ENCODE peak calls at places on chromosomes 12 and 14, in eight cellular contexts. One of them, this sample, is unnamed.

GRCh38 chr12:40253936-40254335 is 29.1 kb downstream of the LRRK2 start:
- DNase-seq in activated CD4-positive, alpha-beta memory T cell treated with anti-CD3 and anti-CD28 coated beads, Interleukin-2, amount 10 ng/mL, durations not matched to agents 7 days and 5 days: no peak
- DNase-seq in NCI-H69: no peak
- DNase-seq in amniotic stem cell: no peak
- DNase-seq in breast epithelium: no peak
- DNase-seq in activated CD4-positive, CD25-positive, alpha-beta regulatory T cell: no peak
- DNase-seq in A549: no peak
- DNase-seq in stimulated activated CD8-positive, alpha-beta memory T cell treated with anti-CD3 and anti-CD28 coated beads, Interleukin-2, amount 100 ng/mL, for 1 hour: no peak
- DNase-seq in this sample: no peak

GRCh38 chr12:118850244-118850825 is 131.0 kb upstream of the SRRM4 start:
- DNase-seq in activated CD4-positive, alpha-beta memory T cell treated with anti-CD3 and anti-CD28 coated beads, Interleukin-2, amount 10 ng/mL, durations not matched to agents 7 days and 5 days: peak; percentile 17
- DNase-seq in NCI-H69: no peak
- DNase-seq in amniotic stem cell: no peak
- DNase-seq in breast epithelium: no peak
- DNase-seq in activated CD4-positive, CD25-positive, alpha-beta regulatory T cell: no peak
- DNase-seq in A549: peak; percentile 5
- DNase-seq in stimulated activated CD8-positive, alpha-beta memory T cell treated with anti-CD3 and anti-CD28 coated beads, Interleukin-2, amount 100 ng/mL, for 1 hour: no peak
- DNase-seq in this sample: peak; percentile 16

GRCh38 chr14:92952497-92953298 is 29.7 kb downstream of the CHGA start:
- DNase-seq in activated CD4-positive, alpha-beta memory T cell treated with anti-CD3 and anti-CD28 coated beads, Interleukin-2, amount 10 ng/mL, durations not matched to agents 7 days and 5 days: no peak
- DNase-seq in NCI-H69: no peak
- DNase-seq in amniotic stem cell: no peak
- DNase-seq in breast epithelium: no peak
- DNase-seq in activated CD4-positive, CD25-positive, alpha-beta regulatory T cell: no peak
- DNase-seq in A549: no peak
- DNase-seq in stimulated activated CD8-positive, alpha-beta memory T cell treated with anti-CD3 and anti-CD28 coated beads, Interleukin-2, amount 100 ng/mL, for 1 hour: no peak
- DNase-seq in this sample: no peak

GRCh38 chr14:30291216-30291615 is 267.7 kb upstream of the G2E3 start:
- DNase-seq in activated CD4-positive, alpha-beta memory T cell treated with anti-CD3 and anti-CD28 coated beads, Interleukin-2, amount 10 ng/mL, durations not matched to agents 7 days and 5 days: no peak
- DNase-seq in NCI-H69: no peak
- DNase-seq in amniotic stem cell: peak; percentile 56
- DNase-seq in breast epithelium: no peak
- DNase-seq in activated CD4-positive, CD25-positive, alpha-beta regulatory T cell: no peak
- DNase-seq in A549: no peak
- DNase-seq in stimulated activated CD8-positive, alpha-beta memory T cell treated with anti-CD3 and anti-CD28 coated beads, Interleukin-2, amount 100 ng/mL, for 1 hour: no peak
- DNase-seq in this sample: no peak

GRCh38 chr14:27338012-27338411 is 740.2 kb upstream of the NOVA1 start:
- DNase-seq in activated CD4-positive, alpha-beta memory T cell treated with anti-CD3 and anti-CD28 coated beads, Interleukin-2, amount 10 ng/mL, durations not matched to agents 7 days and 5 days: no peak
- DNase-seq in NCI-H69: no peak
- DNase-seq in amniotic stem cell: no peak
- DNase-seq in breast epithelium: no peak
- DNase-seq in activated CD4-positive, CD25-positive, alpha-beta regulatory T cell: no peak
- DNase-seq in A549: no peak
- DNase-seq in stimulated activated CD8-positive, alpha-beta memory T cell treated with anti-CD3 and anti-CD28 coated beads, Interleukin-2, amount 100 ng/mL, for 1 hour: no peak
- DNase-seq in this sample: no peak

GRCh38 chr14:74988131-74988530 is 14.6 kb upstream of the EIF2B2 start:
- DNase-seq in activated CD4-positive, alpha-beta memory T cell treated with anti-CD3 and anti-CD28 coated beads, Interleukin-2, amount 10 ng/mL, durations not matched to agents 7 days and 5 days: no peak
- DNase-seq in NCI-H69: no peak
- DNase-seq in amniotic stem cell: no peak
- DNase-seq in breast epithelium: peak; percentile 48
- DNase-seq in activated CD4-positive, CD25-positive, alpha-beta regulatory T cell: no peak
- DNase-seq in A549: peak; percentile 27
- DNase-seq in stimulated activated CD8-positive, alpha-beta memory T cell treated with anti-CD3 and anti-CD28 coated beads, Interleukin-2, amount 100 ng/mL, for 1 hour: no peak
- DNase-seq in this sample: no peak

GRCh38 chr12:13073191-13073590 is 29.0 kb downstream of the FAM234B start:
- DNase-seq in activated CD4-positive, alpha-beta memory T cell treated with anti-CD3 and anti-CD28 coated beads, Interleukin-2, amount 10 ng/mL, durations not matched to agents 7 days and 5 days: no peak
- DNase-seq in NCI-H69: no peak
- DNase-seq in amniotic stem cell: no peak
- DNase-seq in breast epithelium: no peak
- DNase-seq in activated CD4-positive, CD25-positive, alpha-beta regulatory T cell: no peak
- DNase-seq in A549: no peak
- DNase-seq in stimulated activated CD8-positive, alpha-beta memory T cell treated with anti-CD3 and anti-CD28 coated beads, Interleukin-2, amount 100 ng/mL, for 1 hour: no peak
- DNase-seq in this sample: no peak

GRCh38 chr14:99706121-99706900 is 22.2 kb downstream of the CYP46A1 start:
- DNase-seq in activated CD4-positive, alpha-beta memory T cell treated with anti-CD3 and anti-CD28 coated beads, Interleukin-2, amount 10 ng/mL, durations not matched to agents 7 days and 5 days: no peak
- DNase-seq in NCI-H69: no peak
- DNase-seq in amniotic stem cell: no peak
- DNase-seq in breast epithelium: peak; percentile 8
- DNase-seq in activated CD4-positive, CD25-positive, alpha-beta regulatory T cell: no peak
- DNase-seq in A549: no peak
- DNase-seq in stimulated activated CD8-positive, alpha-beta memory T cell treated with anti-CD3 and anti-CD28 coated beads, Interleukin-2, amount 100 ng/mL, for 1 hour: no peak
- DNase-seq in this sample: no peak

GRCh38 chr14:83958359-83958758 is 1571.6 kb upstream of the FLRT2 start:
- DNase-seq in activated CD4-positive, alpha-beta memory T cell treated with anti-CD3 and anti-CD28 coated beads, Interleukin-2, amount 10 ng/mL, durations not matched to agents 7 days and 5 days: no peak
- DNase-seq in NCI-H69: no peak
- DNase-seq in amniotic stem cell: no peak
- DNase-seq in breast epithelium: no peak
- DNase-seq in activated CD4-positive, CD25-positive, alpha-beta regulatory T cell: no peak
- DNase-seq in A549: no peak
- DNase-seq in stimulated activated CD8-positive, alpha-beta memory T cell treated with anti-CD3 and anti-CD28 coated beads, Interleukin-2, amount 100 ng/mL, for 1 hour: no peak
- DNase-seq in this sample: no peak

GRCh38 chr14:28303248-28303647 is 463.3 kb upstream of the FOXG1 start:
- DNase-seq in activated CD4-positive, alpha-beta memory T cell treated with anti-CD3 and anti-CD28 coated beads, Interleukin-2, amount 10 ng/mL, durations not matched to agents 7 days and 5 days: no peak
- DNase-seq in NCI-H69: no peak
- DNase-seq in amniotic stem cell: no peak
- DNase-seq in breast epithelium: no peak
- DNase-seq in activated CD4-positive, CD25-positive, alpha-beta regulatory T cell: no peak
- DNase-seq in A549: no peak
- DNase-seq in stimulated activated CD8-positive, alpha-beta memory T cell treated with anti-CD3 and anti-CD28 coated beads, Interleukin-2, amount 100 ng/mL, for 1 hour: no peak
- DNase-seq in this sample: no peak

GRCh38 chr14:55245657-55246268 is 25.5 kb upstream of the FBXO34 start:
- DNase-seq in activated CD4-positive, alpha-beta memory T cell treated with anti-CD3 and anti-CD28 coated beads, Interleukin-2, amount 10 ng/mL, durations not matched to agents 7 days and 5 days: no peak
- DNase-seq in NCI-H69: peak; percentile 60
- DNase-seq in amniotic stem cell: no peak
- DNase-seq in breast epithelium: no peak
- DNase-seq in activated CD4-positive, CD25-positive, alpha-beta regulatory T cell: no peak
- DNase-seq in A549: no peak
- DNase-seq in stimulated activated CD8-positive, alpha-beta memory T cell treated with anti-CD3 and anti-CD28 coated beads, Interleukin-2, amount 100 ng/mL, for 1 hour: no peak
- DNase-seq in this sample: peak; percentile 51

GRCh38 chr14:95321201-95321600 is 1.5 kb upstream of the CLMN start:
- DNase-seq in activated CD4-positive, alpha-beta memory T cell treated with anti-CD3 and anti-CD28 coated beads, Interleukin-2, amount 10 ng/mL, durations not matched to agents 7 days and 5 days: no peak
- DNase-seq in NCI-H69: peak; percentile 9
- DNase-seq in amniotic stem cell: no peak
- DNase-seq in breast epithelium: no peak
- DNase-seq in activated CD4-positive, CD25-positive, alpha-beta regulatory T cell: no peak
- DNase-seq in A549: no peak
- DNase-seq in stimulated activated CD8-positive, alpha-beta memory T cell treated with anti-CD3 and anti-CD28 coated beads, Interleukin-2, amount 100 ng/mL, for 1 hour: no peak
- DNase-seq in this sample: no peak

GRCh38 chr14:78297843-78298242 is 127.7 kb downstream of the NRXN3 start:
- DNase-seq in activated CD4-positive, alpha-beta memory T cell treated with anti-CD3 and anti-CD28 coated beads, Interleukin-2, amount 10 ng/mL, durations not matched to agents 7 days and 5 days: no peak
- DNase-seq in NCI-H69: no peak
- DNase-seq in amniotic stem cell: no peak
- DNase-seq in breast epithelium: no peak
- DNase-seq in activated CD4-positive, CD25-positive, alpha-beta regulatory T cell: no peak
- DNase-seq in A549: no peak
- DNase-seq in stimulated activated CD8-positive, alpha-beta memory T cell treated with anti-CD3 and anti-CD28 coated beads, Interleukin-2, amount 100 ng/mL, for 1 hour: no peak
- DNase-seq in this sample: no peak

GRCh38 chr12:52063986-52064649 is 5.7 kb upstream of the ATG101 start:
- DNase-seq in activated CD4-positive, alpha-beta memory T cell treated with anti-CD3 and anti-CD28 coated beads, Interleukin-2, amount 10 ng/mL, durations not matched to agents 7 days and 5 days: no peak
- DNase-seq in NCI-H69: no peak
- DNase-seq in amniotic stem cell: no peak
- DNase-seq in breast epithelium: no peak
- DNase-seq in activated CD4-positive, CD25-positive, alpha-beta regulatory T cell: no peak
- DNase-seq in A549: no peak
- DNase-seq in stimulated activated CD8-positive, alpha-beta memory T cell treated with anti-CD3 and anti-CD28 coated beads, Interleukin-2, amount 100 ng/mL, for 1 hour: no peak
- DNase-seq in this sample: no peak

GRCh38 chr12:46896680-46897079 is 70.9 kb upstream of the SLC38A4 start:
- DNase-seq in activated CD4-positive, alpha-beta memory T cell treated with anti-CD3 and anti-CD28 coated beads, Interleukin-2, amount 10 ng/mL, durations not matched to agents 7 days and 5 days: no peak
- DNase-seq in NCI-H69: no peak
- DNase-seq in amniotic stem cell: no peak
- DNase-seq in breast epithelium: no peak
- DNase-seq in activated CD4-positive, CD25-positive, alpha-beta regulatory T cell: no peak
- DNase-seq in A549: no peak
- DNase-seq in stimulated activated CD8-positive, alpha-beta memory T cell treated with anti-CD3 and anti-CD28 coated beads, Interleukin-2, amount 100 ng/mL, for 1 hour: no peak
- DNase-seq in this sample: no peak

GRCh38 chr12:100484178-100484886 is 10.7 kb downstream of the NR1H4 start:
- DNase-seq in activated CD4-positive, alpha-beta memory T cell treated with anti-CD3 and anti-CD28 coated beads, Interleukin-2, amount 10 ng/mL, durations not matched to agents 7 days and 5 days: no peak
- DNase-seq in NCI-H69: no peak
- DNase-seq in amniotic stem cell: no peak
- DNase-seq in breast epithelium: no peak
- DNase-seq in activated CD4-positive, CD25-positive, alpha-beta regulatory T cell: no peak
- DNase-seq in A549: no peak
- DNase-seq in stimulated activated CD8-positive, alpha-beta memory T cell treated with anti-CD3 and anti-CD28 coated beads, Interleukin-2, amount 100 ng/mL, for 1 hour: no peak
- DNase-seq in this sample: no peak

GRCh38 chr12:62517887-62518286 is 51.3 kb downstream of the MON2 start:
- DNase-seq in activated CD4-positive, alpha-beta memory T cell treated with anti-CD3 and anti-CD28 coated beads, Interleukin-2, amount 10 ng/mL, durations not matched to agents 7 days and 5 days: no peak
- DNase-seq in NCI-H69: peak; percentile 8
- DNase-seq in amniotic stem cell: no peak
- DNase-seq in breast epithelium: no peak
- DNase-seq in activated CD4-positive, CD25-positive, alpha-beta regulatory T cell: no peak
- DNase-seq in A549: no peak
- DNase-seq in stimulated activated CD8-positive, alpha-beta memory T cell treated with anti-CD3 and anti-CD28 coated beads, Interleukin-2, amount 100 ng/mL, for 1 hour: no peak
- DNase-seq in this sample: no peak